ENCODE peak calls at places on chromosomes 16 and 17, in seven cellular contexts. S is tibial nerve, K is GM23248, U is AG09309, R is GM12865, J is BE2C, F is mucosa of descending colon. W is an unnamed sample.

GRCh38 chr16:57988929-57989328 is 11.5 kb downstream of the ZNF319 start:
- DNase-seq in S (no peak), K (no peak), J (no peak), R (peak), U (no peak), F (no peak), W (no peak)

GRCh38 chr17:35666070-35666469 is 65.4 kb upstream of the RASL10B start:
- DNase-seq in K (peak), R (no peak), F (no peak), U (no peak), J (no peak), S (no peak), W (no peak)

GRCh38 chr17:56699186-56699895 is 105.8 kb downstream of the NOG start:
- DNase-seq in R (no peak), U (peak), J (no peak), F (peak), S (peak), K (peak), W (peak)

GRCh38 chr16:51326131-51326856 is 175.2 kb upstream of the SALL1 start:
- DNase-seq in F (peak), K (peak), J (no peak), R (no peak), S (no peak), U (peak), W (peak)

GRCh38 chr17:16551878-16552636 is 16.9 kb downstream of the ZNF287 start:
- DNase-seq in U (no peak), K (no peak), R (no peak), F (no peak), S (no peak), J (no peak), W (no peak)

GRCh38 chr17:82246365-82247174 is 17.7 kb downstream of the SLC16A3 start:
- DNase-seq in S (no peak), F (peak), R (no peak), J (peak), U (no peak), K (peak), W (no peak)

GRCh38 chr16:381788-382717 is at the start of gene PGAP6:
- DNase-seq in K (peak), R (peak), F (peak), J (peak), S (peak), U (no peak), W (no peak)

GRCh38 chr17:19263621-19264010 is 26.4 kb downstream of the EPN2 start:
- DNase-seq in F (no peak), R (no peak), K (peak), U (no peak), S (no peak), J (no peak), W (no peak)

GRCh38 chr17:47855737-47856136 is 4.8 kb upstream of the SP6 start:
- DNase-seq in J (no peak), K (no peak), U (no peak), F (no peak), R (no peak), S (no peak), W (no peak)

GRCh38 chr16:1793578-1794220 is at the start of gene IGFALS:
- DNase-seq in K (no peak), J (no peak), U (no peak), F (no peak), R (no peak), S (no peak), W (no peak)

GRCh38 chr17:45405250-45406086 is 27.2 kb downstream of the ARHGAP27 start:
- DNase-seq in K (peak), F (peak), R (no peak), J (peak), S (no peak), U (no peak), W (no peak)

GRCh38 chr16:25747160-25747758 is 55.5 kb downstream of the HS3ST4 start:
- DNase-seq in R (peak), S (no peak), F (peak), J (no peak), K (peak), U (no peak), W (no peak)

GRCh38 chr16:31535737-31536136 is 8.0 kb downstream of the AHSP start:
- DNase-seq in K (no peak), J (no peak), R (no peak), S (no peak), F (no peak), U (no peak), W (no peak)

GRCh38 chr16:69501956-69502457 is 63.8 kb upstream of the NFAT5 start:
- DNase-seq in U (no peak), K (no peak), S (no peak), F (no peak), R (peak), J (no peak), W (no peak)

GRCh38 chr16:69396187-69397061 is 10.6 kb upstream of the TERF2 start:
- DNase-seq in F (peak), S (peak), U (peak), K (peak), J (peak), R (peak), W (peak)

GRCh38 chr17:45320931-45321461 is 4.2 kb upstream of the MAP3K14 start:
- DNase-seq in S (peak), K (peak), U (peak), F (peak), J (no peak), R (peak), W (peak)

GRCh38 chr16:30076276-30076791 is 540 bp downstream of the PPP4C start:
- DNase-seq in R (no peak), J (no peak), F (peak), S (no peak), U (no peak), K (peak), W (no peak)

GRCh38 chr17:39951924-39952664 is 10.7 kb upstream of the GSDMA start:
- DNase-seq in U (no peak), F (no peak), K (no peak), S (no peak), R (no peak), J (no peak), W (no peak)

GRCh38 chr17:81442791-81443190 is 47.5 kb downstream of the BAHCC1 start:
- DNase-seq in K (no peak), S (no peak), R (no peak), J (no peak), U (no peak), F (no peak), W (no peak)

GRCh38 chr16:46649571-46649970 is 28.4 kb upstream of the SHCBP1 start:
- DNase-seq in F (peak), J (no peak), U (no peak), R (no peak), S (peak), K (no peak), W (no peak)

GRCh38 chr17:12256380-12256995 is 235.8 kb downstream of the MAP2K4 start:
- DNase-seq in R (peak), S (peak), K (peak), F (peak), U (peak), J (peak), W (peak)

GRCh38 chr17:14205992-14206461 is 30.6 kb downstream of the CDRT15 start:
- DNase-seq in J (no peak), R (no peak), K (no peak), F (peak), U (no peak), S (no peak), W (no peak)

GRCh38 chr17:1899403-1900000 is 69.7 kb downstream of the RPA1 start:
- DNase-seq in R (no peak), J (no peak), K (peak), S (no peak), F (no peak), U (no peak), W (no peak)

GRCh38 chr16:1834096-1834495 is 7.1 kb downstream of the FAHD1 start:
- DNase-seq in U (no peak), J (no peak), K (no peak), R (no peak), S (no peak), F (no peak), W (no peak)

GRCh38 chr17:40069751-40070643 is 7.2 kb downstream of the THRA start:
- DNase-seq in S (peak), R (peak), U (no peak), J (peak), F (peak), K (peak), W (no peak)

GRCh38 chr17:64318068-64318467 is 55.0 kb upstream of the TEX2 start:
- DNase-seq in U (no peak), K (no peak), R (no peak), S (no peak), F (no peak), J (no peak), W (no peak)

GRCh38 chr16:852451-853185 is 52.1 kb upstream of the GNG13 start:
- DNase-seq in U (no peak), J (peak), F (no peak), K (no peak), S (no peak), R (no peak), W (no peak)

GRCh38 chr16:66972983-66973382 is 11.9 kb downstream of the CES3 start:
- DNase-seq in J (no peak), R (no peak), S (no peak), U (no peak), F (no peak), K (no peak), W (no peak)

GRCh38 chr17:53629188-53629587 is 193.5 kb upstream of the KIF2B start:
- DNase-seq in S (no peak), J (no peak), F (no peak), K (peak), U (no peak), R (no peak), W (no peak)

GRCh38 chr16:3106205-3106928 is 6.0 kb upstream of the ZNF205 start:
- DNase-seq in J (peak), U (peak), R (peak), F (peak), K (peak), S (peak), W (no peak)
- H3K4me3 ChIP-seq in J (peak), U (peak), R (peak), F (peak), K (peak), S (peak), W (peak)

GRCh38 chr17:68851875-68852274 is 103.3 kb downstream of the ABCA8 start:
- DNase-seq in U (no peak), F (no peak), K (no peak), J (no peak), S (no peak), R (no peak), W (no peak)

GRCh38 chr17:68854509-68854908 is 100.7 kb downstream of the ABCA8 start:
- DNase-seq in S (no peak), F (no peak), K (no peak), J (no peak), R (no peak), U (no peak), W (no peak)

GRCh38 chr17:68849673-68850260 is 105.4 kb downstream of the ABCA8 start:
- DNase-seq in R (peak), J (no peak), K (peak), S (no peak), F (no peak), U (no peak), W (peak)

GRCh38 chr17:68847711-68848110 is 107.5 kb downstream of the ABCA8 start:
- DNase-seq in K (no peak), J (no peak), U (no peak), S (no peak), F (no peak), R (no peak), W (no peak)

GRCh38 chr17:68853439-68853838 is 101.8 kb downstream of the ABCA8 start:
- DNase-seq in S (no peak), J (no peak), R (no peak), U (no peak), F (no peak), K (no peak), W (no peak)
- H3K4me3 ChIP-seq in S (no peak), J (no peak), R (no peak), U (no peak), F (no peak), K (no peak), W (no peak)

GRCh38 chr17:7024402-7024785 is 1.5 kb downstream of the BCL6B start:
- DNase-seq in U (no peak), K (no peak), R (no peak), S (no peak), F (no peak), J (no peak), W (no peak)
- H3K4me3 ChIP-seq in U (no peak), K (no peak), R (no peak), S (no peak), F (no peak), J (no peak), W (no peak)

GRCh38 chr16:56357765-56358322 is 67.5 kb downstream of the AMFR start:
- DNase-seq in K (no peak), U (no peak), F (no peak), S (no peak), J (peak), R (peak), W (no peak)

GRCh38 chr16:56355786-56356275 is 69.5 kb downstream of the AMFR start:
- DNase-seq in S (no peak), J (peak), R (no peak), U (no peak), F (no peak), K (no peak), W (no peak)

GRCh38 chr16:56356276-56357241 is 68.8 kb downstream of the AMFR start:
- DNase-seq in R (peak), J (peak), S (peak), F (peak), K (peak), U (peak), W (peak)

GRCh38 chr16:56355221-56355620 is 70.1 kb downstream of the AMFR start:
- DNase-seq in F (no peak), S (no peak), J (peak), R (no peak), K (no peak), U (no peak), W (no peak)

DNA sequence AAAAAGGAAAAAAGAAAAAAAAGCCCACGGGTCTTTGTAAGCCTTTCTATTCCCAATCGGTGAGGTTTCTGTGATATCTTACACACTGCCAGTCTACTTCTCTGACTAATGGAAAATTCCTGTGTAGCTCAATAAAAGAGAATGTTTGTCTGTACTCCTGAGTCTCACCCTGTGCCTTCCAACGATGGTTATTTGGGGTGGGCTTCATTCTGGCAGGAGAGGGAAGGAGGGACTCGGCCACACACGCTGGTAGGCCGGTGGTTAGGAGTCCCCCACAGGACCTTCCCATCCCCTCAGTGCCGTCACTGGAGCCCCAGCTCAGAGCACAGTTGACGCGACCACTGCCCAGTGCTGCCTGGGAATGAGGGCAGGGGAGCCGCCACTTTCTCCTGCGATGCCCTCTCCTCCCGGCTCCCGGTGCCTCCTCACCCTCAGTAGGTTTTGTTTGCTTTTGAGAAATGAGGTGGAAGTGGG is 68.0 kb downstream of the AMFR start:
- DNase-seq in U (no peak), F (no peak), S (no peak), K (peak), R (no peak), J (no peak), W (no peak)
- H3K4me3 ChIP-seq in U (peak), F (no peak), S (peak), K (peak), R (peak), J (no peak), W (peak)

DNA sequence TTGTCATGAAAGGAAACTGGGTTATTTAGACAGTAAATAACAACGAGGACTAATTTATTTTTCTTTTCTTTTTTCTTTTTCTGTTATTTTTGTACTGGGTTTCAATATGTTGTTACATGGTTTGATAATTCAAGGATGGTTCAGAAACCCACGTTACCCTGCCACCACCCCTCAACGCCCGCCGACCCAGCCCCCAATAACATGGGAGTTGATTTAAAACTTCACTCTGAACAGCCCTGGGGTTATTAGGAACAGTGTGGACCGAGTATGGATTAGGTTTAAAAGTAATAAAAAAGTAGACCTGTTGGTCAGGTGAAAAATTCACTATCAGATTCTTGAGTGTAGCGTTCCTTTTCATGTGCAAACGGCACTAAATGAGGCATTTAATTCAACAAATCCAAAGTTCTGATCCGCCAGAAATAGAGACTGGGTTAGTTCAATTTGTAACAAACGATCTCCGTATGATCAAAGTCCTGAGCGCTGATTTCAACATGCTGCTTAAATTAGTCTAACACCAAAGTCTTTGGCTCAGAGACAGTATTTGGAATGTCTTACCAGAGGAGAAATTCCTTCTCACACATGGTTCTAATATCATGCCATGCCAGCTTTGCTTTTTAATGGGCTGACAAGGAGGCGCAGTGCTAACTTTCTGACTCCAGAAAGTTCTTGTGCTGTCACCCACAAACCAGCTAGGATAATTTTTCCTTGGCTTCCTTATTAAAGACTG is 173.1 kb upstream of the IRX3 start:
- DNase-seq in R (no peak), J (no peak), S (no peak), U (peak), F (no peak), K (peak), W (peak)
- H3K4me3 ChIP-seq in R (no peak), J (no peak), S (no peak), U (no peak), F (no peak), K (peak), W (no peak)

DNA sequence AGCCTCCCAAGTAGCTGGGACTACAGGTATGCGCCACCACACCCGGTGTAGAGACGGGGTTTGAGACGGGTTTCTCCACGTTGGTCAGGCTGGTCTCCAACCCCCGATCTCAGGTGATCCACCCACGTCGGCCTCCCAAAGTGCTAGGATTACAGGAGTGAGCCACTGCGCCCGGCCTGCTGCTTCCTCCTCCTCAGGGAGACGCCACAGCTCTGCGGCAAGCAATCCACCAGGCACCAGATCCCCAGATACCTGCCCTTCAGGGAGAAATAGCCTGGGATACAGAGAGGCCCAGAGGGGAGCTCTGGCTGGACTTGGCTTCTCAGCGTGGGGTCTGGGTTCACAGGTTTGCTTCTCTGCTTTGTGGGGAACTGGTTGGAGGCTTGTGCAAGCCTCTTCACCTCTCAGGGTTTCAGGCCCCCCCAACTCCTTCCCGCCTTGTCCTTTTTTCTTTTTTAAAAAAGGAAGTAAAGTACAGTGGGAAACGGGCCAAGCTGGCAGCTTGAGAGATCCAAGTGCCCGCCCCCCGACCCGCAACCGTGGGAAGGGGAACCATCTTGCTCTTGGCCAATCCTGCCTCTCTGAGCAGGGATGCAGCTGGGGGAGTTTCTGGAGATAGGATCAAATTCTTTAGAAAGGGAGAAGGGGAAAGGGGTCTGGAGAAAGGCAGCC is 2.6 kb upstream of the SPHK1 start:
- DNase-seq in R (no peak), K (peak), S (peak), U (no peak), J (no peak), F (peak), W (no peak)
- H3K4me3 ChIP-seq in R (no peak), K (peak), S (peak), U (peak), J (no peak), F (no peak), W (no peak)

GRCh38 chr17:42773290-42774035 is at the start of gene VPS25:
- DNase-seq in J (peak), R (peak), U (peak), F (peak), K (peak), S (peak), W (peak)
- H3K4me3 ChIP-seq in J (peak), R (peak), U (peak), F (peak), K (peak), S (peak), W (peak)

W was measured in HFF-Myc.